ENCODE peak calls at places on chromosome 22, in four cellular contexts. I is AG09309; W is CD8-positive, alpha-beta T cell; E is osteoblast. N is an unnamed sample.

GRCh38 chr22:37259540-37260029 is 15.5 kb upstream of the RAC2 start:
- DNase-seq in I (no peak), W (no peak), E (peak), N (no peak)

GRCh38 chr22:36757608-36758220 is 18.2 kb downstream of the IFT27 start:
- DNase-seq in E (peak), I (peak), W (peak), N (no peak)

GRCh38 chr22:27857441-27857840 is 55.9 kb upstream of the MN1 start:
- DNase-seq in I (peak), E (no peak), W (no peak), N (no peak)

GRCh38 chr22:30806391-30806861 is 111.8 kb downstream of the OSBP2 start:
- DNase-seq in I (no peak), W (no peak), E (no peak), N (no peak)

GRCh38 chr22:44702479-44703219 is 645 bp downstream of the PRR5 start:
- DNase-seq in E (peak), W (peak), I (no peak), N (no peak)

GRCh38 chr22:30809086-30809485 is 114.4 kb downstream of the OSBP2 start:
- DNase-seq in I (no peak), W (no peak), E (no peak), N (no peak)

GRCh38 chr22:47310601-47311000 is 548.2 kb downstream of the TBC1D22A start:
- DNase-seq in W (no peak), E (no peak), I (no peak), N (no peak)

GRCh38 chr22:43273902-43274484 is 69.2 kb downstream of the SCUBE1 start:
- DNase-seq in W (peak), E (peak), I (no peak), N (no peak)

GRCh38 chr22:36862251-36863242 is 1.7 kb downstream of the NCF4 start:
- DNase-seq in I (no peak), W (no peak), E (peak), N (no peak)

GRCh38 chr22:39456262-39457046 is at the start of gene MGAT3:
- DNase-seq in E (no peak), I (no peak), W (peak), N (no peak)
- H3K4me3 ChIP-seq in E (no peak), I (no peak), W (peak), N (no peak)

DNA sequence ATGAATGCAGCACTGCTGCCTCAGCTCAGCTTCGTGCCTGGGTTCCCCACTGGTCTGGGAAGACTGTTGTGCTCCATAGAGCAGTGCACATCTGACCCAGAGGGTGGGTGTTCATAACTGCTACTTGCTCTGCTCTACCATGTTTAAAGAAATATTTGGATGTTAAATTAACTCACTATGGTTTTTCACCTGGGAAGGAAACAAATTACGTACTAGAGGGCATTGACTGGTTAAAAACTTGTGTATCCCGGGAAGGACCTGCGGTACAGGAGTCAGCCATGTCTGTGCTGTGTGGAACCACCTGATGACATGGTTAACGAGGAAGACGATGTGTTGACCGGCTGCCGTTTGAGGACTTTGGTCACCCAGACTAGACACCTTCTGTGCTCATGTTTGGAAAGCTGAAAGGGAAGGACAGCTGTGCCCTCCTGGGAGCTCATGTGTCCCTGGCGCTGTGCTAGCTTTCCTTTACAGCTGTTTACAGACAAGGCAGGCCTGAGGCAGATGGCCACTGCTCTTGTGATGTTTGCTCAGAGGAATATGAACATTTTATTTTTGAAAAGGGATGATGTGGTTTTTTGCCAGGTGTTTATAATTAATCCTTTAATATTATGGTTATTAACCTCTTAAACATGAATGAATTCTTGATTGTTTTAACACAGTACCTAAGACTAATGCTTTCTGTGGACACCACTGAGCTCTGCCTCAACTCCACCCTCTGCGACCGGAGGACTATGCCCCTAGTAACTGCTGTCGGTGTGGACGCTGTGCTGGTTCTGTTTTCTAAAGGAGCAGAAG is 14.3 kb upstream of the AIFM3 start:
- DNase-seq in W (no peak), E (peak), I (no peak), N (no peak)
- TF ChIP-seq CTCF in W (no peak), E (no peak), I (no peak), N (no peak)

GRCh38 chr22:24061124-24061684 is 50.1 kb downstream of the CABIN1 start:
- DNase-seq in W (no peak), I (no peak), E (peak), N (no peak)
- H3K4me3 ChIP-seq in W (no peak), I (no peak), E (no peak), N (no peak)

DNA sequence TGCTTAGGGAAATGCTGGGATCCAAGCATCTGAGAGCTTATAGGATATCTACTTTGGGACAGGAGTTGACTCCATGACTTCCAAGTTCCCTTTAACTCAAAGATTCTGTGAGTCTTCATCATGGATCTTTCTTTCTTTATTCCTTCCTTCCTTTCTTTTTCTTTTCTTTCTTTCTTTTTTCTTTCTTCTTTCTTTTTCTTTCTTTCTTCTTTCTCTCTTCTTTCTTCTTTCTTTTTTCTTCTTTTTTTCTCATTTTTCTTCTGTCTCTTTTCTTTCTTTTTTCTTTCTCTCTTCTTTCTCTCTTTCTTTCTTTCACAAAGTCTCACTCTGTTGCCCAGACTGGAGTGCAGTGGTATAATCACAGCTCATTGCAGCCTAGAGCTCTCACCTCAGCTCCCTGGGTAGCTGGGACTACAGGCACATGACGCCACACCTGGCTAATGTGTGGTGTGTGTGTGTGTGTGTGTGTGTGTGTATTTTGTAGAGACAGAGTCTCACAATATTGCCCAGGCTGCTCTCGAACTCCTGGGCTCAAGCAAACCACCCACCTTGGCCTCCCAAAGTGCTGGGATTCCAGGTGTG is 5.4 kb upstream of the MICAL3 start:
- DNase-seq in E (no peak), I (no peak), W (no peak), N (no peak)
- TF ChIP-seq CTCF in E (no peak), I (no peak), W (no peak), N (no peak)

GRCh38 chr22:40204331-40205116 is 26.8 kb downstream of the TNRC6B start:
- DNase-seq in E (no peak), I (peak), W (no peak), N (no peak)
- H3K4me3 ChIP-seq in E (no peak), I (no peak), W (no peak), N (no peak)

GRCh38 chr22:18906896-18907295 is 776 bp downstream of the DGCR6 start:
- DNase-seq in E (no peak), W (no peak), I (no peak), N (no peak)
- TF ChIP-seq CTCF in E (no peak), W (no peak), I (no peak), N (no peak)

DNA sequence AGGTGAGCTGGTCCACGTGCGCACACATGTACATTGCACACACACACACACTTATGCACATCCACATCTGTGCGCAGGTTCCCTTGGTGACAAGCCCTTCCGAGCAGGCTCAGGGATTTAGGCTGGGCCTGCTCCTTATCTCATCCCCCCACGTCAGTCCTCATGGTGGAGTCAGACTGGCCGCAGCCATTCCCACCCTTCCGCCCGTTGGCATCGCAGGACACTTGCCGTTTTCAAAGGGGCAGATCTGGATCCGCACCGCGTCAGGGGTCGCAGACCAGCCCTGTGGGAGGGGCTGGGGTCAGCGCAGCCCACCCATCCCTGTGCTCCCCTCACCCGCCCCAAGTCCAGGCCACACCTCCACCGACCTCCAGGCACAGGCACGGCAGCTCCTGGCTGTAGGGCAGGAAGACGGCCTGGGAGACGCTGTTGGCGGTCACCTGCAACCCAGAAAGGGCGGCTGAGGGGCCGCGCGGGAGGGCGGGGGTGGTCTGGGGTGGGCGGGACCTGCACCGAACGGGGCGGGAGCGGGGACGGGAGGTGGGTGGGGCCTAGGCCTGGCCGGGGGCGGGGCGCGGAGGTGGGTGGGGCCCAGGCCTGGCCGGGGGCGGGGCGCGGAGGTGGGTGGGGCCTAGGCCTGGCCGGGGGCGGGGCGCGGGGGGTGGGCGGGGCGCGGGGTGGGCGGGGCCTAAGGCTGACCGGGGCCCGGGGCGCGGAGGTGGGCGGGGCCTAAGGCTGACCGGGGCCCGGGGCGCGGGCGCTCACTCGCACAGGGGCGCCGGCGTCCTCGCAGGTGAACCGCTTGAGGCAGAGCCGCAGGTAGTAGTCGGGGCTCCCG is 13.3 kb downstream of the IL17REL start:
- DNase-seq in I (no peak), W (no peak), E (peak), N (no peak)
- H3K4me3 ChIP-seq in I (no peak), W (no peak), E (no peak), N (peak)

DNA sequence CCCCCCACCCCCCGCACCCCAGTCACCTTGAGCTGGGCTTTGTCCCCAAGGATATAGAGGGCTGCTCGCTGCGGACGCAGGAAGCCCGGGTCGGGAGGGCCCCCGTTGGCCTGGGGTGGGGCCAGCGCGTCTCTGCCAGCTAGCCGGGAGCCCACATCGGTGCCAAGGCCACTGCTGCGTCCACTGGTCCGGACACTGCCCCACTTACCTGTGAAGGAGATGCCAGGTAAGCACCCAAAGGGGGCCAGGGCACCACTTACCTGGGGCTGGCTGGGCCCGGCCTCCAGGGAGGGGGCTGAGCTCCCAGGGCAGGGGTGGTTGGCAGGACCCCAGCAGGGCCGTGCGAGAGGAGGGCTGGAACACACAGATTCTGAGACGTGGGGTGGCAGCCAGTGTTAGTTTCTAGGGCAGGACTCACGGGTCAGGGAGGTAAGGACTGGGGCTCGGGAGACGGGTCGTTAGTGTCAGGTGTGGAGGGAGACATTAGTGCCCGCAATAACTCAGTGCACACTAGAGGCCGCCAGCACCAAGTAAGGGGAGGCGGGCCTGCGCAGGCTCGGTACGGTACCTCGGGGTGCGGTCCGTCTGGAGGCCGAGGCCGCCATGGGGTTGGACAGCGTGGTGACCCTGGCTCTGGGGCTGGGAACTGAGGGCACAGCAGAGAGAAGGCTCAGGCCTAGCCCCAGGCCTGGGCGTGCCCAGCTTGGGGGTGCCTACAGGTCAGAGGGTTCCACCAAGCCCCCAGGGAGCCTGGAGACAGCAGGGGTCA is 18.2 kb downstream of the SBF1 start:
- DNase-seq in I (no peak), E (no peak), W (no peak), N (no peak)
- TF ChIP-seq CTCF in I (no peak), E (no peak), W (no peak), N (peak)